ENCODE peak calls at places on chromosome 21, in five cellular contexts. V is cardiac fibroblast, I is NCI-H1105 treated with DMSO at 0.1 percent for 48 hours, X is T-helper 22 cell, W is IMR-90. K is an unnamed sample.

GRCh38 chr21:33383056-33383888 is 19.9 kb upstream of the IFNGR2 start:
- DNase-seq in V (peak; percentile 74), I (no peak), W (peak; percentile 94), X (peak; percentile 79), K (peak; percentile 85)

GRCh38 chr21:25887166-25887565 is 152.4 kb downstream of the GABPA start:
- DNase-seq in W (no peak), I (no peak), X (no peak), V (no peak), K (no peak)

GRCh38 chr21:44793269-44794030 is 8.2 kb downstream of the UBE2G2 start:
- DNase-seq in V (peak; percentile 75), I (peak; percentile 52), W (peak; percentile 58), X (no peak), K (peak; percentile 92)

GRCh38 chr21:40845621-40846020 is 1.3 kb downstream of the DSCAM start:
- DNase-seq in I (peak; percentile 41), V (no peak), X (no peak), W (peak; percentile 3), K (no peak)

GRCh38 chr21:46622226-46622625 is 13.2 kb upstream of the PRMT2 start:
- DNase-seq in X (no peak), W (no peak), V (peak; percentile 15), I (no peak), K (no peak)

GRCh38 chr21:36509966-36510742 is 30.2 kb upstream of the CLDN14 start:
- DNase-seq in V (no peak), I (no peak), W (no peak), X (no peak), K (no peak)

GRCh38 chr21:42779431-42779861 is 99.9 kb downstream of the WDR4 start:
- DNase-seq in I (no peak), X (no peak), W (no peak), V (no peak), K (peak; percentile 51)

GRCh38 chr21:41777934-41778815 is 11.3 kb upstream of the RIPK4 start:
- DNase-seq in X (no peak), W (peak; percentile 69), V (peak; percentile 94), I (peak; percentile 52), K (peak; percentile 96)

GRCh38 chr21:34967509-34968289 is 81.4 kb downstream of the RUNX1 start:
- DNase-seq in X (peak; percentile 21), W (peak; percentile 35), V (no peak), I (no peak), K (no peak)

GRCh38 chr21:20591294-20591693 is 406.9 kb upstream of the NCAM2 start:
- DNase-seq in W (no peak), I (no peak), V (no peak), X (no peak), K (no peak)

GRCh38 chr21:15293251-15293650 is 228.5 kb upstream of the NRIP1 start:
- DNase-seq in V (peak; percentile 94), W (peak; percentile 82), X (no peak), I (no peak), K (peak; percentile 83)

K was measured in osteoblast.